ENCODE peak calls at places on chromosomes 6 and 20, in eight cellular contexts. One of them, this sample, is unnamed.

GRCh38 chr6:91681341-91681740 is 1094.5 kb upstream of the MAP3K7 start:
- DNase-seq in adrenal gland: no peak
- DNase-seq in A549: no peak
- DNase-seq in K562: no peak
- DNase-seq in body of pancreas: no peak
- DNase-seq in uterus: no peak
- DNase-seq in ovary: no peak
- DNase-seq in suprapubic skin: no peak
- DNase-seq in this sample: no peak

GRCh38 chr20:61860588-61860987 is 205.1 kb downstream of the TAF4 start:
- DNase-seq in adrenal gland: no peak
- DNase-seq in body of pancreas: no peak
- DNase-seq in uterus: no peak
- DNase-seq in K562: no peak
- DNase-seq in A549: no peak
- DNase-seq in suprapubic skin: no peak
- DNase-seq in ovary: no peak
- DNase-seq in this sample: no peak

GRCh38 chr20:61516398-61517208 is 264.5 kb downstream of the CDH4 start:
- DNase-seq in A549: no peak
- DNase-seq in K562: no peak
- DNase-seq in suprapubic skin: no peak
- DNase-seq in adrenal gland: no peak
- DNase-seq in ovary: no peak
- DNase-seq in uterus: no peak
- DNase-seq in body of pancreas: no peak
- DNase-seq in this sample: no peak

GRCh38 chr6:45504947-45505346 is 127.2 kb upstream of the SUPT3H start:
- DNase-seq in body of pancreas: peak; percentile 24
- DNase-seq in A549: no peak
- DNase-seq in K562: no peak
- DNase-seq in uterus: no peak
- DNase-seq in ovary: peak; percentile 21
- DNase-seq in suprapubic skin: no peak
- DNase-seq in adrenal gland: peak; percentile 25
- DNase-seq in this sample: no peak

GRCh38 chr6:27867941-27868705 is 44.1 kb downstream of the OR2B2 start:
- DNase-seq in K562: no peak
- DNase-seq in uterus: no peak
- DNase-seq in body of pancreas: no peak
- DNase-seq in A549: no peak
- DNase-seq in suprapubic skin: no peak
- DNase-seq in ovary: no peak
- DNase-seq in adrenal gland: no peak
- DNase-seq in this sample: no peak

GRCh38 chr6:131978522-131978921 is 27.4 kb upstream of the CCN2 start:
- DNase-seq in adrenal gland: no peak
- DNase-seq in body of pancreas: no peak
- DNase-seq in uterus: no peak
- DNase-seq in suprapubic skin: no peak
- DNase-seq in ovary: no peak
- DNase-seq in A549: no peak
- DNase-seq in K562: no peak
- DNase-seq in this sample: no peak

GRCh38 chr6:117919775-117920492 is 12.9 kb downstream of the SLC35F1 start:
- DNase-seq in uterus: peak; percentile 31
- DNase-seq in ovary: no peak
- DNase-seq in body of pancreas: peak; percentile 68
- DNase-seq in adrenal gland: peak; percentile 29
- DNase-seq in A549: no peak
- DNase-seq in suprapubic skin: no peak
- DNase-seq in K562: no peak
- DNase-seq in this sample: peak; percentile 45

GRCh38 chr6:166542580-166542912 is 43.9 kb downstream of the RAMACL start:
- DNase-seq in body of pancreas: peak; percentile 49
- DNase-seq in suprapubic skin: no peak
- DNase-seq in uterus: no peak
- DNase-seq in ovary: no peak
- DNase-seq in K562: no peak
- DNase-seq in adrenal gland: no peak
- DNase-seq in A549: no peak
- DNase-seq in this sample: no peak

GRCh38 chr6:163634514-163635171 is 220.1 kb downstream of the QKI start:
- DNase-seq in A549: no peak
- DNase-seq in K562: no peak
- DNase-seq in adrenal gland: no peak
- DNase-seq in body of pancreas: no peak
- DNase-seq in ovary: no peak
- DNase-seq in uterus: no peak
- DNase-seq in suprapubic skin: no peak
- DNase-seq in this sample: no peak

GRCh38 chr6:13413466-13413862 is 73.9 kb downstream of the GFOD1 start:
- DNase-seq in ovary: no peak
- DNase-seq in body of pancreas: peak; percentile 74
- DNase-seq in adrenal gland: no peak
- DNase-seq in K562: no peak
- DNase-seq in suprapubic skin: no peak
- DNase-seq in uterus: no peak
- DNase-seq in A549: peak; percentile 20
- DNase-seq in this sample: no peak

GRCh38 chr6:157054531-157054979 is 268.8 kb downstream of the TMEM242 start:
- DNase-seq in body of pancreas: no peak
- DNase-seq in ovary: no peak
- DNase-seq in adrenal gland: no peak
- DNase-seq in suprapubic skin: no peak
- DNase-seq in uterus: no peak
- DNase-seq in A549: no peak
- DNase-seq in K562: no peak
- DNase-seq in this sample: no peak

GRCh38 chr6:40528051-40528450 is 59.1 kb downstream of the LRFN2 start:
- DNase-seq in A549: no peak
- DNase-seq in K562: no peak
- DNase-seq in uterus: no peak
- DNase-seq in ovary: no peak
- DNase-seq in suprapubic skin: no peak
- DNase-seq in body of pancreas: no peak
- DNase-seq in adrenal gland: no peak
- DNase-seq in this sample: no peak

GRCh38 chr6:166997348-166997747 is 1.8 kb upstream of the CEP43 start:
- DNase-seq in A549: no peak
- DNase-seq in ovary: no peak
- DNase-seq in K562: no peak
- DNase-seq in uterus: no peak
- DNase-seq in suprapubic skin: no peak
- DNase-seq in adrenal gland: no peak
- DNase-seq in body of pancreas: no peak
- DNase-seq in this sample: no peak

GRCh38 chr6:139124887-139125672 is 9.8 kb upstream of the HECA start:
- DNase-seq in body of pancreas: peak; percentile 64
- DNase-seq in A549: peak; percentile 53
- DNase-seq in suprapubic skin: peak; percentile 75
- DNase-seq in uterus: no peak
- DNase-seq in adrenal gland: peak; percentile 76
- DNase-seq in K562: peak; percentile 36
- DNase-seq in ovary: peak; percentile 65
- DNase-seq in this sample: peak; percentile 87

GRCh38 chr6:125114248-125114858 is 39.2 kb upstream of the TPD52L1 start:
- DNase-seq in A549: peak; percentile 48
- DNase-seq in suprapubic skin: no peak
- DNase-seq in adrenal gland: peak; percentile 53
- DNase-seq in K562: peak; percentile 45
- DNase-seq in ovary: peak; percentile 71
- DNase-seq in body of pancreas: peak; percentile 79
- DNase-seq in uterus: peak; percentile 28
- DNase-seq in this sample: peak; percentile 84

GRCh38 chr20:53707341-53708102 is 113.9 kb upstream of the ZNF217 start:
- DNase-seq in ovary: no peak
- DNase-seq in A549: no peak
- DNase-seq in K562: no peak
- DNase-seq in body of pancreas: no peak
- DNase-seq in suprapubic skin: no peak
- DNase-seq in uterus: no peak
- DNase-seq in adrenal gland: no peak
- DNase-seq in this sample: no peak

GRCh38 chr6:150380256-150380655 is 11.4 kb downstream of the IYD start:
- DNase-seq in body of pancreas: no peak
- DNase-seq in ovary: no peak
- DNase-seq in K562: no peak
- DNase-seq in adrenal gland: no peak
- DNase-seq in A549: no peak
- DNase-seq in suprapubic skin: no peak
- DNase-seq in uterus: no peak
- DNase-seq in this sample: no peak

GRCh38 chr6:37396571-37397185 is 36.3 kb upstream of the CMTR1 start:
- DNase-seq in ovary: no peak
- DNase-seq in uterus: no peak
- DNase-seq in A549: no peak
- DNase-seq in adrenal gland: no peak
- DNase-seq in suprapubic skin: no peak
- DNase-seq in K562: no peak
- DNase-seq in body of pancreas: no peak
- DNase-seq in this sample: peak; percentile 34

GRCh38 chr6:111724505-111724904 is 118.8 kb upstream of the TRAF3IP2 start:
- DNase-seq in A549: no peak
- DNase-seq in adrenal gland: no peak
- DNase-seq in body of pancreas: no peak
- DNase-seq in uterus: no peak
- DNase-seq in suprapubic skin: no peak
- DNase-seq in K562: no peak
- DNase-seq in ovary: no peak
- DNase-seq in this sample: no peak

DNA sequence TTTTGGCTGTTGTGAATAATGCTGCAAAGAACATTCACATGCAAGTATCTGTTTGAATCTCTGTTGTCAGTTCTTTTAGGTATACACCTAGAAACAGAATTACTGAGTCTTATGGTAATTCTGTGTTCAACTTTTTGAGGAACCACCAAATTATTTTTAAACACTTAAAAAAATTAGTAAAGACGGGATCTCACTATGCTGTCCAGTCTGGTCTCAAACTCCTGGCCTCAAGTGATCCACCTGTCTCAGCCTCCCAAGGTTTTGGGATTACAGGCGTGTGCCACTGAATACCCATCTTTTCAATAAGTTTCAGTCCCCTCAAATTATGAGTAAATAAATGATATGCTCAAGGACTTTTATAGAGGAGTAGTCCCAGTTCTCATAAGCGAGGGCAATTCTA is 17.5 kb downstream of the SPATS1 start:
- DNase-seq in uterus: no peak
- DNase-seq in suprapubic skin: no peak
- DNase-seq in ovary: no peak
- DNase-seq in A549: no peak
- DNase-seq in body of pancreas: no peak
- DNase-seq in K562: no peak
- DNase-seq in adrenal gland: no peak
- DNase-seq in this sample: no peak
- H3K9me3 ChIP-seq in uterus: no peaks in the 10 kb centered on the region
- H3K9me3 ChIP-seq in suprapubic skin: no peaks in the 10 kb centered on the region
- H3K9me3 ChIP-seq in ovary: peaks cover 2% of the 10 kb centered on the region
- H3K9me3 ChIP-seq in A549: peaks cover 2% of the 10 kb centered on the region
- H3K9me3 ChIP-seq in body of pancreas: no peaks in the 10 kb centered on the region
- H3K9me3 ChIP-seq in K562: peaks cover 2% of the 10 kb centered on the region
- H3K9me3 ChIP-seq in adrenal gland: no peaks in the 10 kb centered on the region
- H3K9me3 ChIP-seq in this sample: no peaks in the 10 kb centered on the region

DNA sequence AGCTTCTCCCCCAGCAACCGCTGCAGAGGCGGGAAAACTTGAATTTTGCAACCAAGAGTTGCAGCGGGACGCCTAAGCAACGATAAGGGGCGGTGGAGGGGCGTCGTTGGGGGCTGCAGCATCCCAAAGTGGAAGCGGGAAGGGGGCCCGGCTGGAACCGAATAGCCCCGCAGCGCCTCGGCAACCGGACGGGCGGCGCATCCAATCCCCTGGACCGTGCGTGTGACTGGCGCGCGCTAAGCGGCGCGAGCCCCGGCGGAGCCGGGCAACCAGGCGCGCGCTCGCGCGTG is 670 bp upstream of the PARD6B start:
- DNase-seq in uterus: no peak
- DNase-seq in body of pancreas: no peak
- DNase-seq in ovary: no peak
- DNase-seq in A549: no peak
- DNase-seq in suprapubic skin: no peak
- DNase-seq in K562: no peak
- DNase-seq in adrenal gland: no peak
- DNase-seq in this sample: no peak
- TF ChIP-seq POLR2A in uterus: no peak
- TF ChIP-seq POLR2A in body of pancreas: no peak
- TF ChIP-seq POLR2A in ovary: no peak
- TF ChIP-seq POLR2A in A549: peak; percentile 56
- TF ChIP-seq POLR2A in suprapubic skin: no peak
- TF ChIP-seq POLR2A in K562: peak; percentile 13
- TF ChIP-seq POLR2A in adrenal gland: no peak
- TF ChIP-seq POLR2A in this sample: no peak

GRCh38 chr20:44642203-44643153 is 9.0 kb downstream of the ADA start:
- DNase-seq in K562: peak; percentile 62
- DNase-seq in body of pancreas: peak; percentile 81
- DNase-seq in uterus: peak; percentile 75
- DNase-seq in ovary: peak; percentile 64
- DNase-seq in A549: peak; percentile 85
- DNase-seq in adrenal gland: peak; percentile 87
- DNase-seq in suprapubic skin: no peak
- DNase-seq in this sample: peak; percentile 73
- H3K4me1 ChIP-seq in K562: peaks cover 12% of the 10 kb centered on the region
- H3K4me1 ChIP-seq in body of pancreas: peaks cover 24% of the 10 kb centered on the region
- H3K4me1 ChIP-seq in uterus: peaks cover 4% of the 10 kb centered on the region
- H3K4me1 ChIP-seq in ovary: no peaks in the 10 kb centered on the region
- H3K4me1 ChIP-seq in A549: peaks cover 55% of the 10 kb centered on the region
- H3K4me1 ChIP-seq in adrenal gland: peaks cover 28% of the 10 kb centered on the region
- H3K4me1 ChIP-seq in suprapubic skin: peaks cover 39% of the 10 kb centered on the region
- H3K4me1 ChIP-seq in this sample: peaks cover 12% of the 10 kb centered on the region

GRCh38 chr20:59857951-59858350 is 75.5 kb downstream of the SYCP2 start:
- DNase-seq in body of pancreas: no peak
- DNase-seq in uterus: no peak
- DNase-seq in suprapubic skin: no peak
- DNase-seq in K562: no peak
- DNase-seq in A549: no peak
- DNase-seq in adrenal gland: no peak
- DNase-seq in ovary: no peak
- DNase-seq in this sample: no peak

GRCh38 chr20:59863058-59863457 is 70.4 kb downstream of the SYCP2 start:
- DNase-seq in suprapubic skin: no peak
- DNase-seq in ovary: no peak
- DNase-seq in body of pancreas: no peak
- DNase-seq in A549: no peak
- DNase-seq in adrenal gland: no peak
- DNase-seq in K562: no peak
- DNase-seq in uterus: no peak
- DNase-seq in this sample: no peak

GRCh38 chr20:59861389-59861788 is 72.0 kb downstream of the SYCP2 start:
- DNase-seq in K562: no peak
- DNase-seq in uterus: no peak
- DNase-seq in suprapubic skin: no peak
- DNase-seq in A549: no peak
- DNase-seq in ovary: no peak
- DNase-seq in body of pancreas: no peak
- DNase-seq in adrenal gland: no peak
- DNase-seq in this sample: no peak

DNA sequence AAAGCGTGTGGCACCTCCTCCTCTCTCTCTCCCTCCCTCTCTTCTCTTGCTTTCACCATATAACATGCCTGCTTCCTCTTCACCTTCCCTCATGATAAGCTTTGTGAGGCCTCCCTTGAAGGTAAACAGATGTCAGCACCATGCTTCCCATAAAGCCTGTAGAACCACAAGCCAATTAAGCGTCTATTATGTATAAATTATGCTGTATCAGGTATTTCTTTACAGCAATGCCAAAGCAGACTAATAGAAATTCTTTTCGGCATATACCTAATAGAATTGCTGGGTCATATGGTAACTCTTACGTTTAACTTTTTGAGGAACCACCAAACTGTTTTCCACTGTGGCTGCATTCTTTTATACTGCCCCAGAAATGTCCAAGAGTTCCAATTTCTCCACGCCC is 75.0 kb downstream of the SYCP2 start:
- DNase-seq in suprapubic skin: no peak
- DNase-seq in ovary: no peak
- DNase-seq in A549: no peak
- DNase-seq in K562: no peak
- DNase-seq in uterus: no peak
- DNase-seq in body of pancreas: no peak
- DNase-seq in adrenal gland: no peak
- DNase-seq in this sample: no peak
- H3K9me3 ChIP-seq in suprapubic skin: no peaks in the 10 kb centered on the region
- H3K9me3 ChIP-seq in ovary: no peaks in the 10 kb centered on the region
- H3K9me3 ChIP-seq in A549: no peaks in the 10 kb centered on the region
- H3K9me3 ChIP-seq in K562: no peaks in the 10 kb centered on the region
- H3K9me3 ChIP-seq in uterus: no peaks in the 10 kb centered on the region
- H3K9me3 ChIP-seq in body of pancreas: no peaks in the 10 kb centered on the region
- H3K9me3 ChIP-seq in adrenal gland: no peaks in the 10 kb centered on the region
- H3K9me3 ChIP-seq in this sample: no peaks in the 10 kb centered on the region

This sample was measured in testis.